ENCODE peak calls at places on chromosomes 6 and 20, in six cellular contexts. Z, Q, Y, T, E and N are unnamed samples.
A peak's percentile ranks its signal among the peaks of the same experiment; 100 is the strongest.

GRCh38 chr20:35011589-35012226 is 56.0 kb downstream of the MYH7B start:
- DNase-seq in Z (no peak), Q (peak; percentile 30), Y (no peak), T (no peak), E (no peak), N (no peak)

GRCh38 chr6:99933129-99933528 is 60.9 kb downstream of the MCHR2 start:
- DNase-seq in Z (peak; percentile 6), Q (no peak), Y (no peak), T (peak; percentile 80), E (no peak), N (no peak)

GRCh38 chr6:84411060-84411629 is 183.7 kb upstream of the CEP162 start:
- DNase-seq in Z (no peak), Q (no peak), Y (no peak), T (peak; percentile 76), E (no peak), N (no peak)

GRCh38 chr20:38271609-38272120 is 11.1 kb upstream of the KIAA1755 start:
- DNase-seq in Z (no peak), Q (no peak), Y (no peak), T (no peak), E (no peak), N (no peak)

GRCh38 chr6:30931959-30932645 is at the start of gene SFTA2:
- DNase-seq in Z (no peak), Q (no peak), Y (no peak), T (no peak), E (no peak), N (no peak)

GRCh38 chr20:20211988-20212518 is 155.9 kb upstream of the INSM1 start:
- DNase-seq in Z (no peak), Q (no peak), Y (no peak), T (no peak), E (no peak), N (no peak)

GRCh38 chr6:166313255-166314070 is 5.3 kb upstream of the PRR18 start:
- DNase-seq in Z (no peak), Q (peak; percentile 61), Y (peak; percentile 87), T (peak; percentile 35), E (no peak), N (no peak)

GRCh38 chr6:87671555-87672029 is 30.4 kb downstream of the AKIRIN2 start:
- DNase-seq in Z (no peak), Q (no peak), Y (no peak), T (no peak), E (no peak), N (no peak)

GRCh38 chr6:139981810-139982550 is 607.5 kb upstream of the CITED2 start:
- DNase-seq in Z (no peak), Q (no peak), Y (no peak), T (peak; percentile 61), E (no peak), N (no peak)

GRCh38 chr6:131979515-131980337 is 28.6 kb upstream of the CCN2 start:
- DNase-seq in Z (peak; percentile 69), Q (no peak), Y (no peak), T (peak; percentile 100), E (no peak), N (no peak)

GRCh38 chr20:53291548-53291947 is 302.1 kb downstream of the ZNF217 start:
- DNase-seq in Z (no peak), Q (no peak), Y (peak; percentile 47), T (no peak), E (no peak), N (no peak)

GRCh38 chr6:54274383-54274782 is 33.9 kb upstream of the TINAG start:
- DNase-seq in Z (no peak), Q (no peak), Y (no peak), T (no peak), E (no peak), N (no peak)

GRCh38 chr20:45456632-45457031 is 12.9 kb upstream of the WFDC2 start:
- DNase-seq in Z (peak; percentile 40), Q (peak; percentile 79), Y (peak; percentile 73), T (no peak), E (no peak), N (no peak)

GRCh38 chr6:56022678-56023077 is 147.3 kb upstream of the BMP5 start:
- DNase-seq in Z (no peak), Q (no peak), Y (no peak), T (no peak), E (no peak), N (no peak)
- H3K27ac ChIP-seq in Z (no peak overlapping the region), Q (no peak overlapping the region), Y (no peak overlapping the region), T (no peak overlapping the region), E (no peak overlapping the region), N (no peak overlapping the region)

GRCh38 chr6:79868098-79868722 is 79.1 kb downstream of the ELOVL4 start:
- DNase-seq in Z (peak; percentile 62), Q (no peak), Y (peak; percentile 92), T (peak; percentile 59), E (no peak), N (peak; percentile 38)
- H3K4me3 ChIP-seq in Z (no peak overlapping the region), Q (no peak overlapping the region), Y (no peak overlapping the region), T (peak overlapping the region; percentile 33), E (no peak overlapping the region), N (no peak overlapping the region)

DNA sequence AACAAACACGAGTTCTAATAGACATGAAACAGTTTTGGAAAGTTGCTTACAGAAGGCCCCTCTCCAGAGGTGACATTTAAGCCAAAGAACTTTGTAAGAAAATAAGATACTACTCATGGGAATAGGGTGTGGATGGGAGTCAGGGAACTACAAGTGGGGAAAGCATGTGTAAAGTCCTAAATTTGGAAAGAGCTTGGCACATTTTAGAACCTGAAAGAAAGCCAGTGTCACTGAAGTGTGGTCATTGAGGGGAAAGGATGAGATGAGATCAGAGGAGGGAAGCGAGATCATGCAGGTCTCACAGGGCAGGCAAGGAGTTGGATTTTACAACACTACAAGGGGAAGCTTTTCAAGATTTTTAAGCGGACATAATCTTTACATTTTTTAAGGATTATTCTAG is 38.0 kb downstream of the VGLL2 start:
- DNase-seq in Z (no peak), Q (no peak), Y (no peak), T (no peak), E (no peak), N (no peak)
- H3K9me3 ChIP-seq in Z (no peaks in the 10 kb centered on the region), Q (no peaks in the 10 kb centered on the region), Y (no peaks in the 10 kb centered on the region), T (no peaks in the 10 kb centered on the region), E (no peaks in the 10 kb centered on the region), N (no peaks in the 10 kb centered on the region)

GRCh38 chr6:16420715-16421461 is 182.5 kb downstream of the GMPR start:
- DNase-seq in Z (no peak), Q (no peak), Y (no peak), T (peak; percentile 57), E (no peak), N (peak; percentile 20)
- H3K27ac ChIP-seq in Z (no peak overlapping the region), Q (peak overlapping the region; percentile 79), Y (no peak overlapping the region), T (peak overlapping the region; percentile 53), E (no peak overlapping the region), N (peak overlapping the region; percentile 94)

DNA sequence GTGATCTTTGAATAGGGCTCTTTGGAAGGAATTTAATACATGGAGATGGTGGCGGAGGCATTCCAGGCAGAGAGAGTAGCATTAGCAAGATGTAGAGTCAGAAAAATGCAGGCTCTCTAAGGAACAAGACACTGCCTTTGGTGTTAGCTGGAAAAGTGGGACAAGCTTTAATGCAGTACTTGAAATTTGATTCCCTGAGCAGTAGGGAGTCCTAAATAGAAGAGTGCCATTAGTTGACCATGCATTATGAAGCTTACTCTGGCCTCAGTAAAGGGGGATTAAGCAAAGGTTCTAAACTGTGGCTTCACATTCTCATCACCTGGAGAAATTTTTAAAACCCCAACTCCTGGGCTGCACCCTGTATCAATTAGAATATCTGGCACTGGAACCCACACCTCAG is 494.8 kb upstream of the SOX4 start:
- DNase-seq in Z (no peak), Q (no peak), Y (no peak), T (no peak), E (no peak), N (no peak)
- H3K4me3 ChIP-seq in Z (no peak overlapping the region), Q (no peak overlapping the region), Y (no peak overlapping the region), T (no peak overlapping the region), E (no peak overlapping the region), N (no peak overlapping the region)

GRCh38 chr20:55038684-55039083 is 563.3 kb downstream of the DOK5 start:
- DNase-seq in Z (no peak), Q (no peak), Y (no peak), T (no peak), E (no peak), N (no peak)
- H3K9me3 ChIP-seq in Z (no peaks in the 10 kb centered on the region), Q (no peaks in the 10 kb centered on the region), Y (peaks cover 24% of the 10 kb centered on the region), T (no peaks in the 10 kb centered on the region), E (no peaks in the 10 kb centered on the region), N (no peaks in the 10 kb centered on the region)

GRCh38 chr6:41781302-41781711 is 725 bp downstream of the PRICKLE4 start:
- DNase-seq in Z (no peak), Q (no peak), Y (no peak), T (no peak), E (no peak), N (no peak)
- H3K27ac ChIP-seq in Z (no peak overlapping the region), Q (no peak overlapping the region), Y (no peak overlapping the region), T (no peak overlapping the region), E (peak overlapping the region; percentile 82), N (no peak overlapping the region)